ENCODE peak calls at places on chromosomes 12 and 14, in seven cellular contexts. One of them, this sample, is unnamed.
A peak's percentile ranks its signal among the peaks of the same experiment; 100 is the strongest.

GRCh38 chr12:30064906-30065305 is 281.2 kb upstream of the TMTC1 start:
- DNase-seq in CD4-positive, alpha-beta memory T cell: no peak
- DNase-seq in Right ventricle myocardium superior: no peak
- DNase-seq in stimulated activated CD8-positive, alpha-beta memory T cell treated with anti-CD3 and anti-CD28 coated beads, Interleukin-2, amount 100 ng/mL, for 1 hour: no peak
- DNase-seq in MM.1S: no peak
- DNase-seq in COR-L47: no peak
- DNase-seq in heart right ventricle: no peak
- DNase-seq in this sample: no peak

GRCh38 chr12:117582135-117582784 is 220.8 kb upstream of the NOS1 start:
- DNase-seq in COR-L47: no peak
- DNase-seq in MM.1S: no peak
- DNase-seq in stimulated activated CD8-positive, alpha-beta memory T cell treated with anti-CD3 and anti-CD28 coated beads, Interleukin-2, amount 100 ng/mL, for 1 hour: no peak
- DNase-seq in heart right ventricle: no peak
- DNase-seq in CD4-positive, alpha-beta memory T cell: no peak
- DNase-seq in Right ventricle myocardium superior: no peak
- DNase-seq in this sample: no peak

GRCh38 chr14:77139540-77140342 is 1.9 kb downstream of the ZDHHC22 start:
- DNase-seq in CD4-positive, alpha-beta memory T cell: no peak
- DNase-seq in MM.1S: no peak
- DNase-seq in heart right ventricle: no peak
- DNase-seq in COR-L47: peak; percentile 30
- DNase-seq in stimulated activated CD8-positive, alpha-beta memory T cell treated with anti-CD3 and anti-CD28 coated beads, Interleukin-2, amount 100 ng/mL, for 1 hour: no peak
- DNase-seq in Right ventricle myocardium superior: no peak
- DNase-seq in this sample: peak; percentile 55

GRCh38 chr12:52527121-52527800 is 7.1 kb upstream of the KRT5 start:
- DNase-seq in COR-L47: no peak
- DNase-seq in stimulated activated CD8-positive, alpha-beta memory T cell treated with anti-CD3 and anti-CD28 coated beads, Interleukin-2, amount 100 ng/mL, for 1 hour: no peak
- DNase-seq in MM.1S: no peak
- DNase-seq in Right ventricle myocardium superior: no peak
- DNase-seq in heart right ventricle: no peak
- DNase-seq in CD4-positive, alpha-beta memory T cell: no peak
- DNase-seq in this sample: no peak

GRCh38 chr12:14810953-14811483 is 3.0 kb downstream of the SMCO3 start:
- DNase-seq in COR-L47: no peak
- DNase-seq in stimulated activated CD8-positive, alpha-beta memory T cell treated with anti-CD3 and anti-CD28 coated beads, Interleukin-2, amount 100 ng/mL, for 1 hour: no peak
- DNase-seq in heart right ventricle: no peak
- DNase-seq in Right ventricle myocardium superior: no peak
- DNase-seq in MM.1S: peak; percentile 45
- DNase-seq in CD4-positive, alpha-beta memory T cell: no peak
- DNase-seq in this sample: peak; percentile 11

GRCh38 chr14:30994681-30995620 is 30.5 kb upstream of the AP4S1 start:
- DNase-seq in Right ventricle myocardium superior: no peak
- DNase-seq in heart right ventricle: no peak
- DNase-seq in COR-L47: no peak
- DNase-seq in CD4-positive, alpha-beta memory T cell: no peak
- DNase-seq in stimulated activated CD8-positive, alpha-beta memory T cell treated with anti-CD3 and anti-CD28 coated beads, Interleukin-2, amount 100 ng/mL, for 1 hour: no peak
- DNase-seq in MM.1S: no peak
- DNase-seq in this sample: no peak

GRCh38 chr12:127342861-127343260 is 924.1 kb upstream of the TMEM132C start:
- DNase-seq in heart right ventricle: no peak
- DNase-seq in CD4-positive, alpha-beta memory T cell: no peak
- DNase-seq in Right ventricle myocardium superior: no peak
- DNase-seq in MM.1S: no peak
- DNase-seq in stimulated activated CD8-positive, alpha-beta memory T cell treated with anti-CD3 and anti-CD28 coated beads, Interleukin-2, amount 100 ng/mL, for 1 hour: no peak
- DNase-seq in COR-L47: no peak
- DNase-seq in this sample: no peak

GRCh38 chr12:225012-225411 is 11.1 kb upstream of the SLC6A12 start:
- DNase-seq in CD4-positive, alpha-beta memory T cell: no peak
- DNase-seq in COR-L47: no peak
- DNase-seq in stimulated activated CD8-positive, alpha-beta memory T cell treated with anti-CD3 and anti-CD28 coated beads, Interleukin-2, amount 100 ng/mL, for 1 hour: no peak
- DNase-seq in heart right ventricle: no peak
- DNase-seq in MM.1S: no peak
- DNase-seq in Right ventricle myocardium superior: no peak
- DNase-seq in this sample: no peak

GRCh38 chr14:59159169-59159568 is 29.3 kb upstream of the DAAM1 start:
- DNase-seq in Right ventricle myocardium superior: no peak
- DNase-seq in COR-L47: no peak
- DNase-seq in CD4-positive, alpha-beta memory T cell: no peak
- DNase-seq in heart right ventricle: no peak
- DNase-seq in stimulated activated CD8-positive, alpha-beta memory T cell treated with anti-CD3 and anti-CD28 coated beads, Interleukin-2, amount 100 ng/mL, for 1 hour: no peak
- DNase-seq in MM.1S: no peak
- DNase-seq in this sample: no peak

GRCh38 chr12:11879306-11879705 is 191.4 kb upstream of the BCL2L14 start:
- DNase-seq in heart right ventricle: no peak
- DNase-seq in Right ventricle myocardium superior: no peak
- DNase-seq in stimulated activated CD8-positive, alpha-beta memory T cell treated with anti-CD3 and anti-CD28 coated beads, Interleukin-2, amount 100 ng/mL, for 1 hour: no peak
- DNase-seq in MM.1S: no peak
- DNase-seq in COR-L47: no peak
- DNase-seq in CD4-positive, alpha-beta memory T cell: no peak
- DNase-seq in this sample: no peak

GRCh38 chr12:105085537-105085936 is 1.3 kb upstream of the ALDH1L2 start:
- DNase-seq in CD4-positive, alpha-beta memory T cell: no peak
- DNase-seq in stimulated activated CD8-positive, alpha-beta memory T cell treated with anti-CD3 and anti-CD28 coated beads, Interleukin-2, amount 100 ng/mL, for 1 hour: no peak
- DNase-seq in heart right ventricle: no peak
- DNase-seq in MM.1S: no peak
- DNase-seq in Right ventricle myocardium superior: no peak
- DNase-seq in COR-L47: no peak
- DNase-seq in this sample: no peak

GRCh38 chr14:100472094-100472455 is 115.1 kb downstream of the BEGAIN start:
- DNase-seq in heart right ventricle: no peak
- DNase-seq in Right ventricle myocardium superior: no peak
- DNase-seq in MM.1S: no peak
- DNase-seq in CD4-positive, alpha-beta memory T cell: no peak
- DNase-seq in stimulated activated CD8-positive, alpha-beta memory T cell treated with anti-CD3 and anti-CD28 coated beads, Interleukin-2, amount 100 ng/mL, for 1 hour: no peak
- DNase-seq in COR-L47: peak; percentile 85
- DNase-seq in this sample: no peak

GRCh38 chr12:106957617-106958016 is 1.9 kb downstream of the TMEM263 start:
- DNase-seq in Right ventricle myocardium superior: no peak
- DNase-seq in heart right ventricle: no peak
- DNase-seq in COR-L47: no peak
- DNase-seq in CD4-positive, alpha-beta memory T cell: no peak
- DNase-seq in MM.1S: no peak
- DNase-seq in stimulated activated CD8-positive, alpha-beta memory T cell treated with anti-CD3 and anti-CD28 coated beads, Interleukin-2, amount 100 ng/mL, for 1 hour: no peak
- DNase-seq in this sample: no peak

GRCh38 chr12:127559349-127560040 is 707.5 kb upstream of the TMEM132C start:
- DNase-seq in stimulated activated CD8-positive, alpha-beta memory T cell treated with anti-CD3 and anti-CD28 coated beads, Interleukin-2, amount 100 ng/mL, for 1 hour: no peak
- DNase-seq in CD4-positive, alpha-beta memory T cell: peak; percentile 0
- DNase-seq in Right ventricle myocardium superior: peak; percentile 51
- DNase-seq in heart right ventricle: peak; percentile 17
- DNase-seq in MM.1S: peak; percentile 94
- DNase-seq in COR-L47: peak; percentile 84
- DNase-seq in this sample: peak; percentile 88

GRCh38 chr12:45518516-45519235 is 210.8 kb upstream of the ARID2 start:
- DNase-seq in stimulated activated CD8-positive, alpha-beta memory T cell treated with anti-CD3 and anti-CD28 coated beads, Interleukin-2, amount 100 ng/mL, for 1 hour: peak; percentile 25
- DNase-seq in heart right ventricle: no peak
- DNase-seq in MM.1S: no peak
- DNase-seq in Right ventricle myocardium superior: no peak
- DNase-seq in COR-L47: no peak
- DNase-seq in CD4-positive, alpha-beta memory T cell: peak; percentile 65
- DNase-seq in this sample: peak; percentile 54

GRCh38 chr12:110578522-110579238 is 4.4 kb downstream of the PPTC7 start:
- DNase-seq in CD4-positive, alpha-beta memory T cell: no peak
- DNase-seq in heart right ventricle: no peak
- DNase-seq in stimulated activated CD8-positive, alpha-beta memory T cell treated with anti-CD3 and anti-CD28 coated beads, Interleukin-2, amount 100 ng/mL, for 1 hour: no peak
- DNase-seq in Right ventricle myocardium superior: no peak
- DNase-seq in COR-L47: no peak
- DNase-seq in MM.1S: no peak
- DNase-seq in this sample: no peak

GRCh38 chr12:131607658-131608447 is 103.0 kb upstream of the SFSWAP start:
- DNase-seq in COR-L47: no peak
- DNase-seq in heart right ventricle: no peak
- DNase-seq in stimulated activated CD8-positive, alpha-beta memory T cell treated with anti-CD3 and anti-CD28 coated beads, Interleukin-2, amount 100 ng/mL, for 1 hour: no peak
- DNase-seq in Right ventricle myocardium superior: no peak
- DNase-seq in CD4-positive, alpha-beta memory T cell: no peak
- DNase-seq in MM.1S: peak; percentile 44
- DNase-seq in this sample: no peak

GRCh38 chr12:74488134-74488533 is 49.5 kb upstream of the ATXN7L3B start:
- DNase-seq in COR-L47: no peak
- DNase-seq in heart right ventricle: no peak
- DNase-seq in stimulated activated CD8-positive, alpha-beta memory T cell treated with anti-CD3 and anti-CD28 coated beads, Interleukin-2, amount 100 ng/mL, for 1 hour: no peak
- DNase-seq in MM.1S: peak; percentile 15
- DNase-seq in CD4-positive, alpha-beta memory T cell: no peak
- DNase-seq in Right ventricle myocardium superior: no peak
- DNase-seq in this sample: no peak

GRCh38 chr14:78399316-78399889 is 229.2 kb downstream of the NRXN3 start:
- DNase-seq in stimulated activated CD8-positive, alpha-beta memory T cell treated with anti-CD3 and anti-CD28 coated beads, Interleukin-2, amount 100 ng/mL, for 1 hour: no peak
- DNase-seq in Right ventricle myocardium superior: no peak
- DNase-seq in MM.1S: no peak
- DNase-seq in heart right ventricle: no peak
- DNase-seq in COR-L47: no peak
- DNase-seq in CD4-positive, alpha-beta memory T cell: no peak
- DNase-seq in this sample: peak; percentile 10

GRCh38 chr12:77032406-77032805 is 33.0 kb downstream of the E2F7 start:
- DNase-seq in stimulated activated CD8-positive, alpha-beta memory T cell treated with anti-CD3 and anti-CD28 coated beads, Interleukin-2, amount 100 ng/mL, for 1 hour: no peak
- DNase-seq in heart right ventricle: no peak
- DNase-seq in CD4-positive, alpha-beta memory T cell: no peak
- DNase-seq in MM.1S: no peak
- DNase-seq in Right ventricle myocardium superior: no peak
- DNase-seq in COR-L47: no peak
- DNase-seq in this sample: no peak

GRCh38 chr12:93060071-93060665 is 131.1 kb upstream of the EEA1 start:
- DNase-seq in heart right ventricle: no peak
- DNase-seq in COR-L47: no peak
- DNase-seq in Right ventricle myocardium superior: no peak
- DNase-seq in MM.1S: peak; percentile 70
- DNase-seq in CD4-positive, alpha-beta memory T cell: no peak
- DNase-seq in stimulated activated CD8-positive, alpha-beta memory T cell treated with anti-CD3 and anti-CD28 coated beads, Interleukin-2, amount 100 ng/mL, for 1 hour: no peak
- DNase-seq in this sample: no peak

GRCh38 chr12:89939468-89940215 is 231.0 kb upstream of the ATP2B1 start:
- DNase-seq in COR-L47: no peak
- DNase-seq in MM.1S: no peak
- DNase-seq in Right ventricle myocardium superior: no peak
- DNase-seq in heart right ventricle: no peak
- DNase-seq in CD4-positive, alpha-beta memory T cell: no peak
- DNase-seq in stimulated activated CD8-positive, alpha-beta memory T cell treated with anti-CD3 and anti-CD28 coated beads, Interleukin-2, amount 100 ng/mL, for 1 hour: no peak
- DNase-seq in this sample: no peak

This sample was measured in activated CD4-positive, alpha-beta T cell treated with anti-CD3 and anti-CD28 coated beads, Interleukin-2, amount 10 ng/mL, durations not matched to agents 7 days and 5 days.